ENCODE peak calls at places on chromosomes 13 and 19, in seven cellular contexts. L is upper lobe of left lung; R is naive thymus-derived CD4-positive, alpha-beta T cell; Q is psoas muscle; U is left lung; O is CD8-positive, alpha-beta T cell; K is HepG2. I is an unnamed sample. For H3K27me3 and H3K4me1, the result is how much of the 10 kb centered on the place peaks cover.

GRCh38 chr19:7265963-7266362 is 28.3 kb downstream of the INSR start:
- ATAC-seq in L (peak), O (no peak), U (peak), Q (peak), K (no peak), R (no peak), I (peak)

GRCh38 chr19:2554856-2555255 is 78.9 kb downstream of the GADD45B start:
- ATAC-seq in R (no peak), Q (no peak), K (no peak), U (no peak), L (no peak), O (no peak), I (no peak)

GRCh38 chr13:38669234-38669964 is 17.5 kb upstream of the FREM2 start:
- ATAC-seq in R (no peak), K (no peak), O (no peak), L (no peak), U (no peak), Q (no peak), I (no peak)

GRCh38 chr13:114283581-114283980 is 2.2 kb downstream of the UPF3A start:
- ATAC-seq in U (no peak), L (no peak), R (no peak), Q (no peak), K (no peak), O (no peak), I (no peak)

GRCh38 chr13:56352356-56352755 is 788.4 kb upstream of the PRR20A start:
- ATAC-seq in O (no peak), L (no peak), Q (no peak), R (no peak), U (no peak), K (no peak), I (no peak)

GRCh38 chr19:39409207-39409885 is 2.7 kb downstream of the ZFP36 start:
- ATAC-seq in O (peak), Q (peak), U (peak), R (peak), K (no peak), L (peak), I (peak)

GRCh38 chr19:52200044-52200443 is 10.2 kb downstream of the PPP2R1A start:
- ATAC-seq in L (no peak), R (no peak), Q (peak), K (no peak), O (no peak), U (peak), I (peak)

GRCh38 chr13:25802579-25802978 is 249.2 kb downstream of the SHISA2 start:
- ATAC-seq in U (no peak), R (no peak), O (no peak), K (no peak), Q (no peak), L (no peak), I (no peak)

GRCh38 chr13:29722415-29722814 is 126.9 kb upstream of the SLC7A1 start:
- ATAC-seq in O (no peak), R (no peak), Q (no peak), L (no peak), K (no peak), U (no peak), I (no peak)

GRCh38 chr19:14375055-14375581 is 6.1 kb upstream of the ADGRE5 start:
- ATAC-seq in R (peak), O (peak), Q (peak), U (peak), K (no peak), L (peak), I (peak)

GRCh38 chr13:50386527-50387123 is 371.4 kb downstream of the KCNRG start:
- ATAC-seq in R (no peak), K (no peak), U (peak), Q (peak), O (no peak), L (peak), I (no peak)

GRCh38 chr19:55626350-55626749 is 2.0 kb upstream of the ZNF784 start:
- ATAC-seq in U (no peak), R (peak), Q (no peak), L (no peak), O (peak), K (no peak), I (no peak)

GRCh38 chr19:13788991-13789390 is 6.3 kb upstream of the ZSWIM4 start:
- ATAC-seq in K (no peak), Q (no peak), R (no peak), L (no peak), O (peak), U (peak), I (no peak)

GRCh38 chr19:5092444-5092843 is 123.5 kb downstream of the KDM4B start:
- ATAC-seq in Q (no peak), K (no peak), U (no peak), O (no peak), R (no peak), L (no peak), I (no peak)

GRCh38 chr13:30487075-30487470 is 21.3 kb upstream of the HMGB1 start:
- ATAC-seq in U (peak), K (no peak), Q (no peak), O (no peak), L (no peak), R (no peak), I (no peak)

GRCh38 chr13:48333976-48334375 is 30.4 kb downstream of the RB1 start:
- ATAC-seq in R (no peak), L (no peak), Q (peak), U (peak), K (no peak), O (no peak), I (no peak)

GRCh38 chr13:86831084-86831483 is 840.1 kb upstream of the SLITRK5 start:
- ATAC-seq in O (no peak), U (no peak), R (no peak), K (no peak), Q (no peak), L (no peak), I (no peak)

GRCh38 chr19:49103331-49104085 is 10.7 kb upstream of the LIN7B start:
- ATAC-seq in O (no peak), L (no peak), U (no peak), R (no peak), Q (no peak), K (no peak), I (no peak)

GRCh38 chr19:8611890-8612806 is 1.6 kb upstream of the ADAMTS10 start:
- ATAC-seq in K (no peak), U (peak), O (peak), L (no peak), Q (peak), R (peak), I (peak)

GRCh38 chr19:4264812-4265211 is 14.3 kb upstream of the SHD start:
- ATAC-seq in K (no peak), U (no peak), R (peak), Q (no peak), L (no peak), O (peak), I (no peak)

GRCh38 chr19:19303411-19303810 is 16.9 kb downstream of the SUGP1 start:
- ATAC-seq in U (no peak), O (no peak), K (no peak), L (no peak), Q (no peak), R (no peak), I (no peak)

GRCh38 chr13:111247552-111247951 is 72.9 kb upstream of the TEX29 start:
- ATAC-seq in U (peak), O (no peak), Q (peak), K (no peak), L (peak), R (no peak), I (peak)

GRCh38 chr19:7562646-7563393 is 27.3 kb downstream of the PNPLA6 start:
- ATAC-seq in Q (no peak), O (no peak), L (no peak), U (peak), R (no peak), K (no peak), I (no peak)

GRCh38 chr13:99033814-99034213 is 56.0 kb upstream of the DOCK9 start:
- ATAC-seq in U (peak), K (peak), R (peak), Q (peak), O (peak), L (peak), I (peak)

GRCh38 chr19:14097532-14098151 is 7.1 kb upstream of the SAMD1 start:
- ATAC-seq in Q (peak), U (no peak), L (no peak), O (no peak), R (no peak), K (peak), I (no peak)

GRCh38 chr19:18294467-18294864 is 13.0 kb upstream of the JUND start:
- ATAC-seq in Q (no peak), L (no peak), R (peak), K (no peak), U (no peak), O (peak), I (no peak)

GRCh38 chr19:6668696-6669095 is 1.3 kb downstream of the TNFSF14 start:
- ATAC-seq in U (no peak), O (no peak), R (no peak), K (no peak), Q (no peak), L (no peak), I (no peak)

GRCh38 chr19:47228168-47228936 is 2.6 kb downstream of the BBC3 start:
- ATAC-seq in K (peak), Q (no peak), O (peak), L (no peak), R (no peak), U (peak), I (peak)

GRCh38 chr13:98690348-98691041 is 62.0 kb downstream of the SLC15A1 start:
- ATAC-seq in Q (no peak), L (no peak), K (no peak), O (no peak), U (no peak), R (no peak), I (no peak)

GRCh38 chr13:79679334-79679733 is 198.4 kb downstream of the NDFIP2 start:
- ATAC-seq in L (no peak), Q (peak), U (peak), R (no peak), K (peak), O (no peak), I (peak)

GRCh38 chr13:106534844-106535551 is 464 bp downstream of the EFNB2 start:
- ATAC-seq in U (no peak), R (peak), O (no peak), K (peak), Q (peak), L (no peak), I (peak)

GRCh38 chr13:65638572-65639168 is 1591.5 kb downstream of the PCDH9 start:
- ATAC-seq in U (peak), K (peak), O (no peak), L (no peak), Q (no peak), R (no peak), I (no peak)

GRCh38 chr19:2774083-2774679 is 8.9 kb downstream of the SGTA start:
- ATAC-seq in L (no peak), R (no peak), O (no peak), U (no peak), Q (peak), K (no peak), I (no peak)

GRCh38 chr19:10513223-10513622 is 4.0 kb downstream of the S1PR5 start:
- ATAC-seq in L (no peak), R (no peak), Q (no peak), K (no peak), O (no peak), U (no peak), I (no peak)

GRCh38 chr19:10516671-10517286 is 468 bp downstream of the S1PR5 start:
- ATAC-seq in O (no peak), K (peak), U (no peak), R (no peak), L (no peak), Q (no peak), I (no peak)

GRCh38 chr19:10516064-10516385 is 1.2 kb downstream of the S1PR5 start:
- ATAC-seq in Q (no peak), O (peak), L (no peak), R (peak), U (no peak), K (no peak), I (no peak)

GRCh38 chr19:10517361-10517759 is at the start of gene S1PR5:
- ATAC-seq in L (no peak), K (peak), O (peak), R (peak), Q (peak), U (peak), I (no peak)

GRCh38 chr19:10514211-10515145 is 2.8 kb downstream of the S1PR5 start:
- ATAC-seq in Q (no peak), R (peak), L (no peak), O (peak), U (no peak), K (peak), I (no peak)
- H3K27me3 ChIP-seq in Q (under half), R (under half), L (under half), O (under half), U (half or more), K (under half), I (half or more)

GRCh38 chr19:42219812-42220750 is at the start of gene ZNF526:
- ATAC-seq in L (peak), R (peak), Q (peak), O (peak), U (peak), K (peak), I (peak)
- H3K4me1 ChIP-seq in L (half or more), R (under half), Q (under half), O (under half), U (under half), K (half or more), I (half or more)

GRCh38 chr19:58395220-58395978 is at the start of gene RNF225:
- ATAC-seq in O (no peak), K (peak), R (peak), Q (peak), L (peak), U (peak), I (no peak)
- H3K4me3 ChIP-seq in O (no peak), K (no peak), R (no peak), Q (peak), L (peak), U (peak), I (peak)

GRCh38 chr13:27981006-27981708 is 7.3 kb downstream of the URAD start:
- ATAC-seq in R (no peak), Q (no peak), L (peak), K (peak), U (no peak), O (no peak), I (no peak)
- H3K27me3 ChIP-seq in R (under half), Q (under half), L (half or more), K (under half), U (half or more), O (under half), I (half or more)